ENCODE peak calls at places on chromosome X, in four cellular contexts. B, V, M and J are unnamed samples.

GRCh38 chrX:9134341-9134740 is 100.4 kb upstream of the FAM9B start:
- DNase-seq in V (no peak), B (no peak), M (no peak), J (no peak)

GRCh38 chrX:139224953-139225665 is 305.4 kb upstream of the F9 start:
- DNase-seq in M (no peak), B (no peak), V (no peak), J (no peak)

GRCh38 chrX:73214366-73215094 is at the start of gene NAP1L2:
- DNase-seq in V (no peak), M (no peak), B (no peak), J (peak; percentile 1)

GRCh38 chrX:115449742-115450141 is 111.2 kb upstream of the PLS3 start:
- DNase-seq in V (no peak), M (no peak), B (no peak), J (no peak)

GRCh38 chrX:150198776-150199175 is 164.3 kb upstream of the MAMLD1 start:
- DNase-seq in B (no peak), M (no peak), V (no peak), J (no peak)

GRCh38 chrX:39418132-39418935 is 617.1 kb downstream of the MID1IP1 start:
- DNase-seq in B (no peak), M (no peak), V (no peak), J (no peak)

GRCh38 chrX:94908648-94909047 is 1234.6 kb downstream of the FAM133A start:
- DNase-seq in V (no peak), B (no peak), M (no peak), J (no peak)

GRCh38 chrX:10041383-10041782 is 74.2 kb downstream of the CLDN34 start:
- DNase-seq in B (no peak), V (no peak), M (no peak), J (no peak)

GRCh38 chrX:150990910-150991309 is 7.8 kb downstream of the HMGB3 start:
- DNase-seq in B (no peak), V (no peak), M (no peak), J (no peak)

GRCh38 chrX:133992877-133993276 is 7.5 kb upstream of the GPC3 start:
- DNase-seq in B (no peak), M (no peak), V (no peak), J (no peak)

GRCh38 chrX:85611926-85612325 is 232.5 kb upstream of the POF1B start:
- DNase-seq in B (no peak), M (no peak), V (no peak), J (peak; percentile 10)

GRCh38 chrX:103831342-103831802 is 685 bp downstream of the RAB9B start:
- DNase-seq in M (no peak), V (no peak), B (peak; percentile 60), J (peak; percentile 56)

GRCh38 chrX:150038356-150038755 is 100.1 kb upstream of the EOLA2 start:
- DNase-seq in M (no peak), B (no peak), V (no peak), J (no peak)

GRCh38 chrX:16136080-16136479 is 12.7 kb downstream of the GRPR start:
- DNase-seq in V (no peak), B (no peak), M (no peak), J (no peak)

GRCh38 chrX:81489987-81490386 is 288.1 kb downstream of the SH3BGRL start:
- DNase-seq in M (no peak), B (no peak), V (no peak), J (no peak)

GRCh38 chrX:109261279-109261678 is 220.6 kb downstream of the GUCY2F start:
- DNase-seq in B (no peak), V (no peak), M (no peak), J (peak; percentile 1)

GRCh38 chrX:28126886-28127285 is 145.6 kb upstream of the DCAF8L1 start:
- DNase-seq in V (no peak), B (no peak), M (no peak), J (no peak)

GRCh38 chrX:154409222-154409871 is at the start of gene DNASE1L1:
- DNase-seq in V (no peak), B (peak; percentile 81), M (no peak), J (no peak)

GRCh38 chrX:13691845-13692334 is 3.0 kb downstream of the RAB9A start:
- DNase-seq in B (no peak), V (no peak), M (no peak), J (no peak)

GRCh38 chrX:10327651-10328050 is 170.9 kb downstream of the CLCN4 start:
- DNase-seq in M (no peak), B (no peak), V (peak; percentile 34), J (no peak)

GRCh38 chrX:107576841-107577240 is 51.5 kb upstream of the PRPS1 start:
- DNase-seq in V (no peak), B (no peak), M (no peak), J (no peak)

GRCh38 chrX:150312931-150313330 is 50.2 kb upstream of the MAMLD1 start:
- DNase-seq in M (no peak), B (no peak), V (no peak), J (no peak)

GRCh38 chrX:313546-313945 is 5.0 kb downstream of the GTPBP6 start:
- DNase-seq in M (no peak), V (no peak), B (no peak), J (no peak)

GRCh38 chrX:38044682-38045081 is 38.3 kb downstream of the SYTL5 start:
- DNase-seq in B (no peak), V (no peak), M (no peak), J (no peak)

GRCh38 chrX:10173331-10173900 is 16.6 kb downstream of the CLCN4 start:
- DNase-seq in B (peak; percentile 59), M (no peak), V (no peak), J (peak; percentile 83)

GRCh38 chrX:149314031-149314430 is 191.1 kb downstream of the IDS start:
- DNase-seq in V (no peak), M (no peak), B (no peak), J (no peak)

GRCh38 chrX:106170318-106170717 is 2.2 kb downstream of the PWWP3B start:
- DNase-seq in M (no peak), V (peak; percentile 8), B (no peak), J (peak; percentile 29)
- TF ChIP-seq JUND in M (no peak), V (no peak), B (no peak), J (no peak)

DNA sequence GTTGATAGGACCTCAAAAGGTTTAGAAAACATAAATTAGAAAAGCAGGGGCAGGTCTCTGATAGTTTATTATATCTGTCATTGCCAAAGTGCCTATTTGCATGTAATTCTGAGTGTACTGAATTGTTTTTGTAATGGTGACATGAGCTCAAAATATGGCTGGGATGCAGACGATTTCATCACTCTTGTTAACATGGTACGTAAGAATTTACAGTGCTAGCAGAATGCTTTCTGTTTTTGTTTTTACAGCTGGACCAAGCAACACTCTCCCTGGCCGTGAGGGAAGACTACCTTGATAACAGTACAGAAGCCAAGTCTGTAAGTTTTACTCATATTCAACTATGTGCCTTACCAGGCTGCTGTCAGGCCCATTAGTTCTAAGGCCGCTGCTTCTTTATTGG is 58.1 kb downstream of the PHEX start:
- DNase-seq in M (no peak), V (no peak), B (no peak), J (no peak)
- TF ChIP-seq JUND in M (no peak), V (no peak), B (no peak), J (no peak)

GRCh38 chrX:152136312-152136711 is 2.1 kb downstream of the MAGEA10 start:
- DNase-seq in V (no peak), B (no peak), M (no peak), J (no peak)

GRCh38 chrX:152131525-152131924 is 6.9 kb downstream of the MAGEA10 start:
- DNase-seq in M (no peak), V (no peak), B (no peak), J (no peak)
- TF ChIP-seq JUND in M (no peak), V (no peak), B (no peak), J (no peak)

GRCh38 chrX:97529801-97530200 is 646.1 kb downstream of the RPA4 start:
- DNase-seq in B (no peak), M (no peak), V (no peak), J (no peak)
- TF ChIP-seq JUND in B (no peak), M (no peak), V (no peak), J (no peak)

GRCh38 chrX:53080628-53081580 is 1.3 kb upstream of the TSPYL2 start:
- DNase-seq in V (no peak), M (no peak), B (no peak), J (no peak)
- TF ChIP-seq JUND in V (no peak), M (no peak), B (no peak), J (no peak)

DNA sequence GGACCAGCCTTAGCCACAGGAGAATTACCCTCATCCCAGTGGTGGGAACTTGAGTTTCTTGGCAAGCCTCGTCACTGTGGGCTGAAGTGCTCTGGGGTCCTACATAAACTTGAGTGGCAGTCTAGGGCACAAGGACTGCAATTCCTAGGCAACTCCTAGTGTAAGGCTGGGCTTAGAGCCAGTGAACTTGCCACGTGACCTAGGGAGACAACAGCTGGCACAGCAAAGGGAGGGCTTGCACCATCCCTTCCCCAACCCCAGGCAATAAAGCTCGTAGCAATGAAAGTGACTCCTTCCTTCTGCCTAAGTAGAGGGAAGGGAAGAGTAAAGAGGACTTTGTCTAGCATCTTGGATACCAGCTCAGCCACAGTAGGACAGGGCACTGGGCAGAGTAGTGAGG is 81.8 kb downstream of the TEX11 start:
- DNase-seq in M (no peak), V (no peak), B (no peak), J (no peak)
- TF ChIP-seq JUND in M (no peak), V (no peak), B (no peak), J (no peak)

GRCh38 chrX:77422886-77423648 is 24.1 kb upstream of the FGF16 start:
- DNase-seq in V (no peak), M (no peak), B (no peak), J (no peak)

GRCh38 chrX:77431227-77431626 is 16.0 kb upstream of the FGF16 start:
- DNase-seq in B (no peak), V (no peak), M (no peak), J (no peak)

GRCh38 chrX:77427586-77427985 is 19.6 kb upstream of the FGF16 start:
- DNase-seq in V (no peak), M (no peak), B (no peak), J (no peak)

DNA sequence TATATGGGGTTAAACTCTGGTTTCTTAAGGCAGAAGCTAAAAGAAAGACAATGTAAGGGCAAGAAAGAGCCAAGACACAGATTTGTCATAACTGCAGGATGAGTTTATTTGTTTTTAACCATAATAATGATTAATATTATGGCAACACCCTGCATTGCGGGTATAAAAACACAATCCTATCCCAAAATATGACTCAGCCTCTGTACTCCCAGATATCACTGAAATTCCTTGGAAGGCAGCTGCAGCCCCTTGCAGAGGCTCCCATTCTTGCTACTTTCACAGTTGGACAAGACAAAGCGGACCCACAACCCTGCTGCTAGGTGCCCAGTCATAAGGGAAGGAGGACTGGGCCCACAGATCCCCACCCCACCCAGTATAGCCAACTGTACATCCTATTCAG is 20.4 kb upstream of the FGF16 start:
- DNase-seq in B (no peak), M (no peak), V (no peak), J (no peak)
- TF ChIP-seq JUND in B (no peak), M (no peak), V (no peak), J (no peak)

DNA sequence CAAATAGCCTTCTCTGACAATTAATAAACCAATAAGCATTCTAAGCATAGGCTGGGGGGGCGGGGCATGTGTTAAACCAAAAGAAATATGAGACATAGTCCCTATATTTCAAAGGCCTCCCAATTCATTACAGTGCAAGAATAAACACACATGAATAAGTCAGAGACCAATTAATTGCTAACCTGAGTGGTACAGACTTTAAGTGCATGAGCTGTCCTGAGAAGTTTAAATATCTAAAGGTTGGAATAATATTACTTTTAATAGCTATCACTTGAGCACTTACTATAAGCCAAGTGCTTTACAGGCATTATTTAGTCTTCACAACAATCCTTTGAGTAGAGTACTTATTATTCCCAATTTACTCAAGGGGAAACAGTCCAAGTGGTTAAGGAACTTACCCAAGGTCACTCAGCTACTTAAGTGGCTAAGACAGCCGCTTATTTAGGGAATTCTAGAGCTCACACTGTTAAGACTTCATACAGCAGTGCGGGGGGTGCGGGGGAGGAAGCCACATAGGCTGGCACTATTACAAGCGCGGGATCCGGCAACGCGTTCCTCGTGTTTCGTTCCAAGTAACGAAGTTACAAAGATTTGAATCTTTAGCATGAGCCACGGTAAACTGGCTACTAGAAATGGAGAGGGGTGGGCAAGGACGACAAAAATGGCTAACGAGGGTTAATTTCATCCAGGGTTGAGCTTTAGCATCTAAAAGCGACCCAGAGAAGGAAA is 1.4 kb downstream of the THOC2 start:
- DNase-seq in V (no peak), B (peak; percentile 32), M (no peak), J (no peak)
- TF ChIP-seq JUND in V (no peak), B (no peak), M (no peak), J (no peak)